ENCODE peak calls at places on chromosomes 3 and 15, in seven cellular contexts. Z, T, H, M, V, S and U are unnamed samples.

GRCh38 chr3:113238503-113238902 is 27.1 kb downstream of the BOC start:
- DNase-seq in Z (no peak), T (no peak), H (no peak), M (no peak), V (no peak), S (no peak), U (no peak)

GRCh38 chr3:1967525-1967924 is 131.1 kb upstream of the CNTN4 start:
- DNase-seq in Z (no peak), T (no peak), H (no peak), M (no peak), V (no peak), S (no peak), U (no peak)

GRCh38 chr15:66008920-66009572 is 139.8 kb downstream of the RAB11A start:
- DNase-seq in Z (no peak), T (no peak), H (no peak), M (no peak), V (no peak), S (no peak), U (no peak)

GRCh38 chr15:82045179-82045891 is 483 bp downstream of the MEX3B start:
- DNase-seq in Z (peak; percentile 6), T (peak; percentile 24), H (peak; percentile 41), M (peak; percentile 48), V (peak; percentile 54), S (peak; percentile 80), U (peak; percentile 48)

GRCh38 chr3:29478671-29479070 is 197.8 kb downstream of the RBMS3 start:
- DNase-seq in Z (no peak), T (no peak), H (no peak), M (no peak), V (peak; percentile 49), S (peak; percentile 44), U (no peak)

GRCh38 chr3:9897408-9898372 is 5.0 kb upstream of the IL17RE start:
- DNase-seq in Z (no peak), T (peak; percentile 92), H (no peak), M (no peak), V (peak; percentile 41), S (no peak), U (no peak)

GRCh38 chr15:28986108-28986507 is 100.3 kb downstream of the APBA2 start:
- DNase-seq in Z (no peak), T (no peak), H (no peak), M (no peak), V (no peak), S (no peak), U (no peak)

GRCh38 chr3:61669676-61670299 is 108.4 kb downstream of the PTPRG start:
- DNase-seq in Z (no peak), T (no peak), H (no peak), M (no peak), V (no peak), S (no peak), U (no peak)

GRCh38 chr3:18135083-18135814 is 289.9 kb downstream of the SATB1 start:
- DNase-seq in Z (no peak), T (no peak), H (no peak), M (no peak), V (peak; percentile 20), S (no peak), U (no peak)

GRCh38 chr3:308597-309321 is 112.2 kb downstream of the CHL1 start:
- DNase-seq in Z (no peak), T (no peak), H (no peak), M (no peak), V (no peak), S (no peak), U (peak; percentile 2)
- H3K27ac ChIP-seq in Z (no peak overlapping the region), T (no peak overlapping the region), H (no peak overlapping the region), M (peak overlapping the region; percentile 60), V (no peak overlapping the region), S (no peak overlapping the region), U (no peak overlapping the region)

DNA sequence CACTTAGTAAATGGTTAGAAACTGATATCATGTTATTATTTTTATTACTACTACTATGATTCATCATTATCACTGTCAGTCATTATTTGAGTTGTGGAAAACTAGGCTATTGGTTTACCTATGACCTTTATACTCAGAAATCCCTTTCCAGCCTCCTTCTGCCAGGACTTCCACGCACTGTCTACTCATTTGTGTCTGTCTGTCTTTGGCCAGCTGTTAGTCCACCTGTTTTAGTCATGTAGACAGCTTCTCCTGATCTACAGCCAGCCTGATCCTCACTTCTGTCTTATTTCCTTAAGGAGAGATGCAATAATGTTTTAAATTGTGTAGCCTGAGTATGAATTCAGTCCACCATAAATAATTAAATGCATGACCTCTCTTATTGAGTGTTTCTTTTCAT is 162.8 kb downstream of the EPHA3 start:
- DNase-seq in Z (no peak), T (no peak), H (no peak), M (no peak), V (no peak), S (no peak), U (no peak)
- H3K27ac ChIP-seq in Z (no peak overlapping the region), T (no peak overlapping the region), H (no peak overlapping the region), M (no peak overlapping the region), V (no peak overlapping the region), S (no peak overlapping the region), U (no peak overlapping the region)

GRCh38 chr15:26891448-26891881 is 24.6 kb downstream of the GABRA5 start:
- DNase-seq in Z (no peak), T (peak; percentile 44), H (peak; percentile 49), M (peak; percentile 81), V (peak; percentile 38), S (peak; percentile 77), U (peak; percentile 71)
- H3K27ac ChIP-seq in Z (no peak overlapping the region), T (no peak overlapping the region), H (no peak overlapping the region), M (no peak overlapping the region), V (no peak overlapping the region), S (no peak overlapping the region), U (no peak overlapping the region)

GRCh38 chr15:68807249-68807648 is 13.4 kb downstream of the ANP32A start:
- DNase-seq in Z (no peak), T (no peak), H (no peak), M (no peak), V (no peak), S (no peak), U (no peak)
- H3K27ac ChIP-seq in Z (no peak overlapping the region), T (no peak overlapping the region), H (no peak overlapping the region), M (peak overlapping the region; percentile 75), V (no peak overlapping the region), S (no peak overlapping the region), U (peak overlapping the region; percentile 24)